ENCODE peak calls at places on chromosomes 16 and 17, in seven cellular contexts. T, V, N, P, L, M and B are unnamed samples.

GRCh38 chr16:63983401-63983800 is 1138.5 kb downstream of the CDH11 start:
- DNase-seq in P (no peak), L (no peak), M (no peak), V (peak), N (peak), T (no peak), B (no peak)

GRCh38 chr16:54720259-54720658 is 210.4 kb upstream of the IRX5 start:
- DNase-seq in P (no peak), M (no peak), L (no peak), N (no peak), V (no peak), T (peak), B (peak)

GRCh38 chr17:18933102-18934058 is 18.6 kb upstream of the SLC5A10 start:
- DNase-seq in T (no peak), N (no peak), L (no peak), V (no peak), P (no peak), M (no peak), B (no peak)

GRCh38 chr16:14264560-14264959 is 193.4 kb downstream of the MRTFB start:
- DNase-seq in P (no peak), N (no peak), M (no peak), T (no peak), V (no peak), L (no peak), B (no peak)

GRCh38 chr17:37050905-37051304 is 102.2 kb downstream of the AATF start:
- DNase-seq in L (no peak), V (no peak), N (no peak), M (no peak), P (no peak), T (no peak), B (no peak)

GRCh38 chr16:56279132-56279531 is 87.8 kb downstream of the GNAO1 start:
- DNase-seq in T (no peak), V (no peak), L (no peak), N (no peak), M (no peak), P (no peak), B (no peak)

GRCh38 chr17:64061157-64061898 is 40.9 kb upstream of the ICAM2 start:
- DNase-seq in P (no peak), M (no peak), L (no peak), T (no peak), N (no peak), V (no peak), B (peak)

GRCh38 chr16:51048544-51048943 is 102.5 kb downstream of the SALL1 start:
- DNase-seq in M (no peak), V (no peak), P (no peak), N (no peak), T (no peak), L (no peak), B (peak)

GRCh38 chr16:11946433-11946832 is 4.6 kb upstream of the NPIPB2 start:
- DNase-seq in M (no peak), T (no peak), L (no peak), P (no peak), N (no peak), V (no peak), B (peak)

GRCh38 chr16:64952177-64952576 is 169.7 kb downstream of the CDH11 start:
- DNase-seq in P (no peak), V (no peak), L (no peak), M (no peak), T (peak), N (no peak), B (no peak)

GRCh38 chr16:69763557-69763942 is 1.4 kb downstream of the WWP2 start:
- DNase-seq in T (no peak), P (no peak), N (no peak), V (no peak), M (no peak), L (no peak), B (no peak)

GRCh38 chr16:56075732-56076131 is 115.6 kb upstream of the GNAO1 start:
- DNase-seq in N (no peak), P (no peak), M (no peak), V (no peak), L (no peak), T (no peak), B (no peak)

GRCh38 chr17:67602974-67603373 is 114.8 kb upstream of the NOL11 start:
- DNase-seq in N (peak), M (no peak), P (no peak), V (peak), T (peak), L (no peak), B (peak)

GRCh38 chr17:57107498-57108101 is 22.6 kb downstream of the AKAP1 start:
- DNase-seq in V (peak), L (no peak), M (no peak), N (no peak), T (peak), P (no peak), B (peak)

GRCh38 chr17:20852541-20853370 is 190.1 kb downstream of the USP22 start:
- DNase-seq in L (no peak), N (peak), T (peak), V (peak), M (no peak), P (peak), B (no peak)

GRCh38 chr16:46972971-46973456 is 460 bp downstream of the DNAJA2 start:
- DNase-seq in V (no peak), P (peak), N (peak), M (peak), T (no peak), L (no peak), B (no peak)

GRCh38 chr17:44630703-44631102 is 25.6 kb upstream of the MEIOC start:
- DNase-seq in L (no peak), V (no peak), M (no peak), N (no peak), T (no peak), P (no peak), B (no peak)